ENCODE peak calls at places on chromosomes 16 and 17, in four cellular contexts. One of them, this sample, is unnamed.

GRCh38 chr17:83200746-83201145 is 121.3 kb downstream of the METRNL start:
- DNase-seq in chondrocyte: no peak
- DNase-seq in AG10803: peak; percentile 46
- DNase-seq in PC-9: no peak
- DNase-seq in this sample: no peak

GRCh38 chr16:25151996-25152395 is 40.5 kb downstream of the LCMT1 start:
- DNase-seq in PC-9: peak; percentile 87
- DNase-seq in AG10803: peak; percentile 70
- DNase-seq in chondrocyte: no peak
- DNase-seq in this sample: peak; percentile 37

GRCh38 chr17:81934098-81934757 is 2.9 kb downstream of the PYCR1 start:
- DNase-seq in chondrocyte: peak; percentile 81
- DNase-seq in PC-9: no peak
- DNase-seq in AG10803: no peak
- DNase-seq in this sample: no peak

GRCh38 chr17:28493467-28493866 is 12.7 kb upstream of the FOXN1 start:
- DNase-seq in chondrocyte: no peak
- DNase-seq in AG10803: peak; percentile 12
- DNase-seq in PC-9: no peak
- DNase-seq in this sample: no peak

GRCh38 chr16:84834403-84834772 is 14.6 kb downstream of the CRISPLD2 start:
- DNase-seq in chondrocyte: no peak
- DNase-seq in PC-9: no peak
- DNase-seq in AG10803: peak; percentile 72
- DNase-seq in this sample: no peak

GRCh38 chr17:2982854-2983636 is 80.4 kb downstream of the OR1D5 start:
- DNase-seq in PC-9: no peak
- DNase-seq in AG10803: peak; percentile 86
- DNase-seq in chondrocyte: peak; percentile 72
- DNase-seq in this sample: no peak

GRCh38 chr17:32798938-32799337 is 78.0 kb downstream of the MYO1D start:
- DNase-seq in PC-9: no peak
- DNase-seq in chondrocyte: no peak
- DNase-seq in AG10803: no peak
- DNase-seq in this sample: no peak

GRCh38 chr16:50311891-50312501 is 45.6 kb downstream of the ADCY7 start:
- DNase-seq in chondrocyte: peak; percentile 59
- DNase-seq in AG10803: no peak
- DNase-seq in PC-9: no peak
- DNase-seq in this sample: no peak

GRCh38 chr16:12362482-12363458 is 386.2 kb downstream of the SNX29 start:
- DNase-seq in chondrocyte: no peak
- DNase-seq in PC-9: no peak
- DNase-seq in AG10803: peak; percentile 60
- DNase-seq in this sample: no peak

GRCh38 chr17:33258291-33258690 is 34.8 kb downstream of the ASIC2 start:
- DNase-seq in AG10803: no peak
- DNase-seq in PC-9: no peak
- DNase-seq in chondrocyte: no peak
- DNase-seq in this sample: no peak

GRCh38 chr17:38349097-38349904 is 2.3 kb upstream of the SOCS7 start:
- DNase-seq in PC-9: peak; percentile 61
- DNase-seq in chondrocyte: no peak
- DNase-seq in AG10803: peak; percentile 80
- DNase-seq in this sample: peak; percentile 99

GRCh38 chr17:66000216-66000615 is 191.7 kb downstream of the CEP112 start:
- DNase-seq in AG10803: no peak
- DNase-seq in chondrocyte: no peak
- DNase-seq in PC-9: no peak
- DNase-seq in this sample: no peak

GRCh38 chr17:36939059-36939943 is 2.0 kb downstream of the LHX1 start:
- DNase-seq in chondrocyte: no peak
- DNase-seq in PC-9: no peak
- DNase-seq in AG10803: no peak
- DNase-seq in this sample: no peak

GRCh38 chr17:4834621-4835020 is 1.5 kb downstream of the MINK1 start:
- DNase-seq in chondrocyte: no peak
- DNase-seq in AG10803: no peak
- DNase-seq in PC-9: no peak
- DNase-seq in this sample: peak; percentile 12

GRCh38 chr17:40134184-40134583 is 6.2 kb upstream of the CASC3 start:
- DNase-seq in PC-9: no peak
- DNase-seq in chondrocyte: no peak
- DNase-seq in AG10803: no peak
- DNase-seq in this sample: no peak

GRCh38 chr17:40145476-40145875 is 5.1 kb downstream of the CASC3 start:
- DNase-seq in PC-9: no peak
- DNase-seq in AG10803: no peak
- DNase-seq in chondrocyte: no peak
- DNase-seq in this sample: no peak

GRCh38 chr17:40139566-40140058 is 725 bp upstream of the CASC3 start:
- DNase-seq in PC-9: no peak
- DNase-seq in chondrocyte: no peak
- DNase-seq in AG10803: no peak
- DNase-seq in this sample: peak; percentile 72
- TF ChIP-seq CTCF in PC-9: no peak
- TF ChIP-seq CTCF in chondrocyte: no peak
- TF ChIP-seq CTCF in AG10803: no peak
- TF ChIP-seq CTCF in this sample: no peak

DNA sequence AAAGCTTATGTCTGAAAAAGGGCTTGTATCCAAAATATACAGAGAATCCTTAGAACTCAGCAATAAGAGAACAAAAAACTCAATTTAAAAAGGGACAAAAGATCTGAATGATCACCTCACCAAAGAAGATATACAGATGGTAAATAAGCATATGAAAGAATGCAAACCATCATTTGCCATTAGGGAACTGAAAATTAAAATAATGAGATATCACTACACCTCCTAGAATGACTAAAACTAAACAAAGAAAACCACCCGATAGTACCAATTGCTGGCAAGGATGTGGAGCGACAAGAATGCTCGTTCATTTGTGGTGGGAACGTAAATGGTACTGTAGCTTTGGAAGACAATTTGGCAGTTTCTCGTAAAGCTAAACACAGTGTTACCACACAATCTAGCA is 66.9 kb upstream of the MPHOSPH6 start:
- DNase-seq in chondrocyte: no peak
- DNase-seq in AG10803: no peak
- DNase-seq in PC-9: no peak
- DNase-seq in this sample: no peak
- TF ChIP-seq CTCF in chondrocyte: no peak
- TF ChIP-seq CTCF in AG10803: no peak
- TF ChIP-seq CTCF in PC-9: no peak
- TF ChIP-seq CTCF in this sample: no peak

GRCh38 chr16:937723-938122 is 33.1 kb downstream of the LMF1 start:
- DNase-seq in chondrocyte: no peak
- DNase-seq in PC-9: no peak
- DNase-seq in AG10803: no peak
- DNase-seq in this sample: no peak

GRCh38 chr16:934178-934577 is 36.6 kb downstream of the LMF1 start:
- DNase-seq in AG10803: no peak
- DNase-seq in chondrocyte: peak; percentile 79
- DNase-seq in PC-9: no peak
- DNase-seq in this sample: no peak

GRCh38 chr16:933581-933980 is 37.2 kb downstream of the LMF1 start:
- DNase-seq in PC-9: no peak
- DNase-seq in AG10803: no peak
- DNase-seq in chondrocyte: peak; percentile 85
- DNase-seq in this sample: no peak

GRCh38 chr16:937311-937710 is 33.5 kb downstream of the LMF1 start:
- DNase-seq in chondrocyte: no peak
- DNase-seq in PC-9: no peak
- DNase-seq in AG10803: no peak
- DNase-seq in this sample: no peak

DNA sequence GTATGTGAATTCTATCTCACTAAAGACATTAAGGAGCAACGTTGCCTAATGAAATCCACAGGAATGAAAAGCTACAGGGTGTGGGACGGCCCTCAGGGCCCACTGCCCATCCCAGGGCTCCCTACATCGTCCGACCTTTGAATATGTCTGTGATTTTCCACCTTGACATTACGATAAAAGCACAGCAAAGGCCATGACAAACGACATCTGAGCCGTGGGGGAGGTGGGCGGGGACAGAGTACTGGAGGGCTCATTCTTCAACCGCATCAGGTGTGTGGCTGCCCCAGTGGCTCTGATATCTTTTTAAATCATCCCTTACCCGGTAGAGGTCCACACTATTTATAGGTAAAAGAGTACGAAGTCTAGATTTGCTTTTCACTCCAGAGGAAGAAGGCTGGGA is 35.1 kb downstream of the LMF1 start:
- DNase-seq in chondrocyte: no peak
- DNase-seq in AG10803: no peak
- DNase-seq in PC-9: no peak
- DNase-seq in this sample: no peak
- TF ChIP-seq CTCF in chondrocyte: no peak
- TF ChIP-seq CTCF in AG10803: no peak
- TF ChIP-seq CTCF in PC-9: no peak
- TF ChIP-seq CTCF in this sample: no peak

DNA sequence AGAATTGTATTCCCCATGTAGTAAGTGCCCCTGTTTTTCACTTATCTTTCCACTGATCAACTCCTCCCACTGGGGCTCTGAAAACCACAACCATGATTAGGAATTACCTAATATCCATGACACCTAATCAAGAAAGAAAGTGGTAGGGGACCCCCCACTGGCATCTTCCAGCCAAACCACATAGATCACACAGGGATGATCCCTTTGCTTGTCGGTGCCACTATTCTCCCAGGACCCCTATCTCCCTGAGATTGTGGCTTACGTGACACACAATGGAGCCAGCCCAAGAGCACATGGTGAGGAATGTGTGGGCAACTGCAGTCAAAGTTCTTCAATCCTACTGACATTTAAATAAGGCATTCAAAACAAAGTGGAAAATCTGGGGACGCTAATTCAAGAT is 17.6 kb upstream of the DNAH9 start:
- DNase-seq in PC-9: no peak
- DNase-seq in AG10803: no peak
- DNase-seq in chondrocyte: no peak
- DNase-seq in this sample: no peak
- TF ChIP-seq CTCF in PC-9: no peak
- TF ChIP-seq CTCF in AG10803: no peak
- TF ChIP-seq CTCF in chondrocyte: no peak
- TF ChIP-seq CTCF in this sample: no peak

DNA sequence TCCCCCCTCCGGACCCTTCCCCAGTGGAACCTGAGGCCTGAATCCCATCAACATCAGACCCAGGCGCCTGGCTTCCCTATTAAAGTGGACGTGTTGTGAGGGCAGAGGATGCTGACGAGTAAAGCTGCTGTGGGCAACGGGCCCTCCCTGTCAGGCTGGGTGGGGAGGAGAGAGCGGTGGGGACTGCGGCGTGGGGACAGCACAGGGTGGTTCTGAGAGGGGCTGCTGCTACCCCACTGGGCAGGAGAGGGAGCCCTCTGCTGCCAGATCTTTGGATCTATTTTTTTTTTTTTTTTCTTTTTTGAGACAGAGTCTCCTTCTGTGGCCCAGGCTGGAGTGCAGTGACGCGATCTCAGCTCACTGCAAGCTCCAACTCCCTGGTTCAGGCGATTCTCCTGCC is 5.9 kb downstream of the CA5A start:
- DNase-seq in chondrocyte: no peak
- DNase-seq in AG10803: no peak
- DNase-seq in PC-9: no peak
- DNase-seq in this sample: peak; percentile 37
- TF ChIP-seq CTCF in chondrocyte: peak; percentile 67
- TF ChIP-seq CTCF in AG10803: peak; percentile 39
- TF ChIP-seq CTCF in PC-9: peak; percentile 59
- TF ChIP-seq CTCF in this sample: peak; percentile 42

GRCh38 chr16:35414563-35414962 is 1955.2 kb downstream of the TP53TG3F start:
- DNase-seq in PC-9: no peak
- DNase-seq in chondrocyte: no peak
- DNase-seq in AG10803: no peak
- DNase-seq in this sample: no peak
- TF ChIP-seq CTCF in PC-9: no peak
- TF ChIP-seq CTCF in chondrocyte: no peak
- TF ChIP-seq CTCF in AG10803: no peak
- TF ChIP-seq CTCF in this sample: no peak

GRCh38 chr17:78852709-78853111 is 12.1 kb upstream of the USP36 start:
- DNase-seq in PC-9: no peak
- DNase-seq in chondrocyte: no peak
- DNase-seq in AG10803: no peak
- DNase-seq in this sample: no peak
- TF ChIP-seq CTCF in PC-9: no peak
- TF ChIP-seq CTCF in chondrocyte: no peak
- TF ChIP-seq CTCF in AG10803: no peak
- TF ChIP-seq CTCF in this sample: no peak

This sample was measured in Calu3.